ENCODE peak calls at places on chromosomes 2 and 18, in nine cellular contexts. One of them, this sample, is unnamed.

GRCh38 chr2:429142-429541 is 141.3 kb upstream of the ALKAL2 start:
- DNase-seq in Calu3: no peak
- DNase-seq in HFF-Myc: no peak
- DNase-seq in GM13976: no peak
- DNase-seq in mammary epithelial cell: no peak
- DNase-seq in colonic mucosa: no peak
- DNase-seq in esophagus squamous epithelium: no peak
- DNase-seq in RWPE1: no peak
- DNase-seq in GM12878: no peak
- DNase-seq in this sample: no peak

GRCh38 chr2:236369606-236370005 is 105.4 kb upstream of the ASB18 start:
- DNase-seq in Calu3: no peak
- DNase-seq in HFF-Myc: no peak
- DNase-seq in GM13976: no peak
- DNase-seq in mammary epithelial cell: no peak
- DNase-seq in colonic mucosa: peak
- DNase-seq in esophagus squamous epithelium: no peak
- DNase-seq in RWPE1: no peak
- DNase-seq in GM12878: no peak
- DNase-seq in this sample: no peak

GRCh38 chr2:79275197-79275596 is 115.6 kb upstream of the REG3A start:
- DNase-seq in Calu3: no peak
- DNase-seq in HFF-Myc: no peak
- DNase-seq in GM13976: no peak
- DNase-seq in mammary epithelial cell: no peak
- DNase-seq in colonic mucosa: no peak
- DNase-seq in esophagus squamous epithelium: no peak
- DNase-seq in RWPE1: no peak
- DNase-seq in GM12878: no peak
- DNase-seq in this sample: no peak

GRCh38 chr18:29285471-29285870 is 1108.5 kb upstream of the CDH2 start:
- DNase-seq in Calu3: no peak
- DNase-seq in HFF-Myc: no peak
- DNase-seq in GM13976: no peak
- DNase-seq in mammary epithelial cell: peak
- DNase-seq in colonic mucosa: no peak
- DNase-seq in esophagus squamous epithelium: no peak
- DNase-seq in RWPE1: no peak
- DNase-seq in GM12878: no peak
- DNase-seq in this sample: no peak

GRCh38 chr2:239693761-239694415 is 293.1 kb upstream of the HDAC4 start:
- DNase-seq in Calu3: no peak
- DNase-seq in HFF-Myc: no peak
- DNase-seq in GM13976: no peak
- DNase-seq in mammary epithelial cell: no peak
- DNase-seq in colonic mucosa: peak
- DNase-seq in esophagus squamous epithelium: no peak
- DNase-seq in RWPE1: no peak
- DNase-seq in GM12878: no peak
- DNase-seq in this sample: no peak

GRCh38 chr2:50582164-50582563 is 449.8 kb downstream of the NRXN1 start:
- DNase-seq in Calu3: peak
- DNase-seq in HFF-Myc: no peak
- DNase-seq in GM13976: no peak
- DNase-seq in mammary epithelial cell: no peak
- DNase-seq in colonic mucosa: no peak
- DNase-seq in esophagus squamous epithelium: no peak
- DNase-seq in RWPE1: no peak
- DNase-seq in GM12878: no peak
- DNase-seq in this sample: no peak

GRCh38 chr2:201116115-201116958 is at the start of gene CFLAR:
- DNase-seq in Calu3: peak
- DNase-seq in HFF-Myc: no peak
- DNase-seq in GM13976: peak
- DNase-seq in mammary epithelial cell: peak
- DNase-seq in colonic mucosa: peak
- DNase-seq in esophagus squamous epithelium: no peak
- DNase-seq in RWPE1: peak
- DNase-seq in GM12878: no peak
- DNase-seq in this sample: peak

GRCh38 chr18:57004366-57005121 is 142.3 kb upstream of the BOD1L2 start:
- DNase-seq in Calu3: no peak
- DNase-seq in HFF-Myc: peak
- DNase-seq in GM13976: peak
- DNase-seq in mammary epithelial cell: peak
- DNase-seq in colonic mucosa: no peak
- DNase-seq in esophagus squamous epithelium: no peak
- DNase-seq in RWPE1: peak
- DNase-seq in GM12878: peak
- DNase-seq in this sample: no peak

GRCh38 chr2:237687666-237688065 is 60.3 kb downstream of the LRRFIP1 start:
- DNase-seq in Calu3: peak
- DNase-seq in HFF-Myc: peak
- DNase-seq in GM13976: peak
- DNase-seq in mammary epithelial cell: peak
- DNase-seq in colonic mucosa: peak
- DNase-seq in esophagus squamous epithelium: peak
- DNase-seq in RWPE1: peak
- DNase-seq in GM12878: no peak
- DNase-seq in this sample: peak

GRCh38 chr2:185522472-185522871 is 216.1 kb upstream of the FSIP2 start:
- DNase-seq in Calu3: no peak
- DNase-seq in HFF-Myc: no peak
- DNase-seq in GM13976: no peak
- DNase-seq in mammary epithelial cell: no peak
- DNase-seq in colonic mucosa: no peak
- DNase-seq in esophagus squamous epithelium: no peak
- DNase-seq in RWPE1: no peak
- DNase-seq in GM12878: no peak
- DNase-seq in this sample: no peak

GRCh38 chr2:108417254-108417653 is 31.8 kb upstream of the GCC2 start:
- DNase-seq in Calu3: peak
- DNase-seq in HFF-Myc: no peak
- DNase-seq in GM13976: no peak
- DNase-seq in mammary epithelial cell: no peak
- DNase-seq in colonic mucosa: no peak
- DNase-seq in esophagus squamous epithelium: no peak
- DNase-seq in RWPE1: no peak
- DNase-seq in GM12878: no peak
- DNase-seq in this sample: no peak
- TF ChIP-seq CTCF in Calu3: peak
- TF ChIP-seq CTCF in HFF-Myc: no peak
- TF ChIP-seq CTCF in GM13976: peak
- TF ChIP-seq CTCF in mammary epithelial cell: peak
- TF ChIP-seq CTCF in colonic mucosa: peak
- TF ChIP-seq CTCF in esophagus squamous epithelium: peak
- TF ChIP-seq CTCF in RWPE1: no peak
- TF ChIP-seq CTCF in GM12878: peak
- TF ChIP-seq CTCF in this sample: no peak

GRCh38 chr2:73286134-73286533 is 1.9 kb upstream of the FBXO41 start:
- DNase-seq in Calu3: no peak
- DNase-seq in HFF-Myc: no peak
- DNase-seq in GM13976: no peak
- DNase-seq in mammary epithelial cell: no peak
- DNase-seq in colonic mucosa: no peak
- DNase-seq in esophagus squamous epithelium: no peak
- DNase-seq in RWPE1: no peak
- DNase-seq in GM12878: no peak
- DNase-seq in this sample: no peak

GRCh38 chr2:73283545-73284295 is 558 bp downstream of the FBXO41 start:
- DNase-seq in Calu3: no peak
- DNase-seq in HFF-Myc: no peak
- DNase-seq in GM13976: peak
- DNase-seq in mammary epithelial cell: no peak
- DNase-seq in colonic mucosa: no peak
- DNase-seq in esophagus squamous epithelium: no peak
- DNase-seq in RWPE1: no peak
- DNase-seq in GM12878: no peak
- DNase-seq in this sample: no peak

GRCh38 chr2:73285162-73285739 is 973 bp upstream of the FBXO41 start:
- DNase-seq in Calu3: peak
- DNase-seq in HFF-Myc: no peak
- DNase-seq in GM13976: peak
- DNase-seq in mammary epithelial cell: no peak
- DNase-seq in colonic mucosa: no peak
- DNase-seq in esophagus squamous epithelium: no peak
- DNase-seq in RWPE1: no peak
- DNase-seq in GM12878: peak
- DNase-seq in this sample: no peak

GRCh38 chr2:73282924-73283544 is 1.2 kb downstream of the FBXO41 start:
- DNase-seq in Calu3: no peak
- DNase-seq in HFF-Myc: no peak
- DNase-seq in GM13976: no peak
- DNase-seq in mammary epithelial cell: no peak
- DNase-seq in colonic mucosa: no peak
- DNase-seq in esophagus squamous epithelium: no peak
- DNase-seq in RWPE1: no peak
- DNase-seq in GM12878: no peak
- DNase-seq in this sample: peak

GRCh38 chr2:73284296-73285161 is at the start of gene FBXO41:
- DNase-seq in Calu3: peak
- DNase-seq in HFF-Myc: no peak
- DNase-seq in GM13976: peak
- DNase-seq in mammary epithelial cell: no peak
- DNase-seq in colonic mucosa: peak
- DNase-seq in esophagus squamous epithelium: no peak
- DNase-seq in RWPE1: no peak
- DNase-seq in GM12878: peak
- DNase-seq in this sample: peak
- TF ChIP-seq CTCF in Calu3: no peak
- TF ChIP-seq CTCF in HFF-Myc: no peak
- TF ChIP-seq CTCF in GM13976: no peak
- TF ChIP-seq CTCF in mammary epithelial cell: no peak
- TF ChIP-seq CTCF in colonic mucosa: no peak
- TF ChIP-seq CTCF in esophagus squamous epithelium: no peak
- TF ChIP-seq CTCF in RWPE1: no peak
- TF ChIP-seq CTCF in GM12878: peak
- TF ChIP-seq CTCF in this sample: no peak

DNA sequence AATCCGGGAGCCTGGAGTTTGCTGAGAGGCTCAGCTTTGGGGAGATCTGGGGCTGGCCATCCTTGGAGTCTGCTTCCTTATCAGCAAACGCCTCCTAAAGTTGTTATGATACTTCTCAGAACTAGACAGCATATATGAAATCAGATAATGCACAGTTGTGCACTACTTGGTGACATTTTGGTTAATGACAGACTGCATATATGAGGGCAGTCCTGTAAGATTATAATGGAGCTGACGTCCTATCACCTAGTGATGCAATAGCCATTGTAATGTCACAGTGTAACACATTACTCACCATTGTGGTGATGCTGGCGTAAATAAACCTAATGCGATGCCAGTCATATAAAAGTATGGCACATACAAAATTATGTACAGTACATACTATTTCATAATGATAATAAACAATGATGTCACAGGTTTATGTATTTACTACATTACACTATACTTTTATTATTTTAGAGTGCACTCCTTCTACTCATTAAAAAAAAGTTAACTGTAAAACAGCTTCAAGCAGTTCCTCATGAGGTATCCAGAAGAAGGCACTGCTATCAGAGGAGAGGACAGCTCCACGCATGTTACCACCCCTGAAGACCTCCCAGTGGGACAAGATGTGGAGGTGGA is 298.1 kb upstream of the REV1 start:
- DNase-seq in Calu3: no peak
- DNase-seq in HFF-Myc: no peak
- DNase-seq in GM13976: no peak
- DNase-seq in mammary epithelial cell: no peak
- DNase-seq in colonic mucosa: no peak
- DNase-seq in esophagus squamous epithelium: no peak
- DNase-seq in RWPE1: no peak
- DNase-seq in GM12878: no peak
- DNase-seq in this sample: no peak
- TF ChIP-seq CTCF in Calu3: no peak
- TF ChIP-seq CTCF in HFF-Myc: no peak
- TF ChIP-seq CTCF in GM13976: no peak
- TF ChIP-seq CTCF in mammary epithelial cell: no peak
- TF ChIP-seq CTCF in colonic mucosa: no peak
- TF ChIP-seq CTCF in esophagus squamous epithelium: no peak
- TF ChIP-seq CTCF in RWPE1: no peak
- TF ChIP-seq CTCF in GM12878: no peak
- TF ChIP-seq CTCF in this sample: no peak

GRCh38 chr2:149612122-149612521 is 24.5 kb upstream of the MMADHC start:
- DNase-seq in Calu3: no peak
- DNase-seq in HFF-Myc: no peak
- DNase-seq in GM13976: no peak
- DNase-seq in mammary epithelial cell: no peak
- DNase-seq in colonic mucosa: no peak
- DNase-seq in esophagus squamous epithelium: no peak
- DNase-seq in RWPE1: no peak
- DNase-seq in GM12878: no peak
- DNase-seq in this sample: no peak

GRCh38 chr2:149617057-149617456 is 29.5 kb upstream of the MMADHC start:
- DNase-seq in Calu3: no peak
- DNase-seq in HFF-Myc: no peak
- DNase-seq in GM13976: no peak
- DNase-seq in mammary epithelial cell: no peak
- DNase-seq in colonic mucosa: no peak
- DNase-seq in esophagus squamous epithelium: no peak
- DNase-seq in RWPE1: no peak
- DNase-seq in GM12878: no peak
- DNase-seq in this sample: no peak

GRCh38 chr2:149613712-149614111 is 26.1 kb upstream of the MMADHC start:
- DNase-seq in Calu3: no peak
- DNase-seq in HFF-Myc: peak
- DNase-seq in GM13976: no peak
- DNase-seq in mammary epithelial cell: no peak
- DNase-seq in colonic mucosa: no peak
- DNase-seq in esophagus squamous epithelium: no peak
- DNase-seq in RWPE1: no peak
- DNase-seq in GM12878: no peak
- DNase-seq in this sample: no peak

GRCh38 chr2:149606251-149606811 is 18.8 kb upstream of the MMADHC start:
- DNase-seq in Calu3: no peak
- DNase-seq in HFF-Myc: no peak
- DNase-seq in GM13976: no peak
- DNase-seq in mammary epithelial cell: peak
- DNase-seq in colonic mucosa: no peak
- DNase-seq in esophagus squamous epithelium: no peak
- DNase-seq in RWPE1: no peak
- DNase-seq in GM12878: no peak
- DNase-seq in this sample: no peak

DNA sequence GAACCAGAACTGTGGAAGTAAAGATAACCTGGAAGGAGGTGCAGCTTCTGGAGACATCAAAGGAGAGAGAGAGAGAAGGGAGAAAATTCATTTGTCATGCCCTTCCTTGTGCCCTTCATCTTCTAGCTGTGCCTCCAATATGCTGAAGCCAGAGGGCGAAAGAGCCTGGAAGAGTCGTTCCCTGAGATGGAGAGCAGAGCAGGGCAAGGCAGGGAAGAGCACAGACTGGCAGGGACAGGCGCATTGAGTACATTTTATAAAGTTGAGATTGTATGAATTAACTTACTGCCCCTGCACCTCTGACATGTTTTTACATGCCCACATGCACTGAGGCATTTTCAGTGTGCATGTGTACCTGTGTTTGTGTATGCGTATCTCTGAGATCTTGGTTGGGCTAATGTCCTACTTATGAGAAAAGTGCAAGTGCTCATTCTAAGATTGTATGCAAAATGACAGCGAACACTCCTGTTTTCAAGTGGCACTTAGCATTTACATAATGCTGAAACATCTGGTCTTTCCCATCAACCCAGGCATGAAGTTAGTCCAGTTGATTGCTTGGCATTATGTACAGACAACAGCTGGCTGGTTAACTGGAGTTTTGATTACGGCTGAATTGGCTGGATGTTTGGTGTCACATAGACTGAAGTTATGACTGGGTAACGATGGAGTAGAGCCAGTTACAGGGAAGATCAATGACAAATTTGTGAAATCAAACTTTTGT is 23.7 kb upstream of the MMADHC start:
- DNase-seq in Calu3: no peak
- DNase-seq in HFF-Myc: no peak
- DNase-seq in GM13976: no peak
- DNase-seq in mammary epithelial cell: peak
- DNase-seq in colonic mucosa: no peak
- DNase-seq in esophagus squamous epithelium: no peak
- DNase-seq in RWPE1: no peak
- DNase-seq in GM12878: no peak
- DNase-seq in this sample: no peak
- TF ChIP-seq CTCF in Calu3: no peak
- TF ChIP-seq CTCF in HFF-Myc: no peak
- TF ChIP-seq CTCF in GM13976: no peak
- TF ChIP-seq CTCF in mammary epithelial cell: no peak
- TF ChIP-seq CTCF in colonic mucosa: no peak
- TF ChIP-seq CTCF in esophagus squamous epithelium: peak
- TF ChIP-seq CTCF in RWPE1: no peak
- TF ChIP-seq CTCF in GM12878: no peak
- TF ChIP-seq CTCF in this sample: no peak